ENCODE peak calls at places on chromosomes 16 and 17, in six cellular contexts. W, Z, U, P, B and V are unnamed samples.

GRCh38 chr17:81976332-81977210 is 858 bp upstream of the ASPSCR1 start:
- DNase-seq in P (no peak), Z (peak; percentile 69), B (no peak), U (no peak), W (no peak), V (peak; percentile 28)

GRCh38 chr17:60102632-60103047 is 23.9 kb upstream of the HEATR6 start:
- DNase-seq in Z (no peak), U (peak; percentile 66), W (no peak), P (no peak), B (no peak), V (no peak)

GRCh38 chr17:33968350-33969044 is 286.6 kb upstream of the CCL2 start:
- DNase-seq in U (no peak), P (no peak), B (no peak), W (no peak), Z (no peak), V (no peak)

GRCh38 chr16:74817851-74818250 is 43.2 kb upstream of the FA2H start:
- DNase-seq in Z (no peak), U (no peak), P (no peak), W (no peak), B (no peak), V (no peak)

GRCh38 chr17:69796093-69796492 is 278.9 kb upstream of the KCNJ16 start:
- DNase-seq in U (no peak), W (no peak), Z (no peak), P (no peak), B (no peak), V (no peak)

GRCh38 chr16:85901760-85902365 is 2.9 kb downstream of the IRF8 start:
- DNase-seq in U (no peak), Z (no peak), B (no peak), W (no peak), P (no peak), V (no peak)

GRCh38 chr16:71784093-71784492 is 24.5 kb downstream of the AP1G1 start:
- DNase-seq in Z (no peak), W (no peak), U (no peak), P (no peak), B (no peak), V (no peak)

GRCh38 chr17:55903028-55903690 is 152.3 kb downstream of the PCTP start:
- DNase-seq in W (no peak), Z (no peak), B (no peak), U (no peak), P (no peak), V (no peak)

GRCh38 chr16:79664407-79664806 is 63.9 kb upstream of the MAF start:
- DNase-seq in P (no peak), B (no peak), W (no peak), U (no peak), Z (no peak), V (peak; percentile 21)

GRCh38 chr16:10961231-10961630 is 16.9 kb downstream of the CLEC16A start:
- DNase-seq in U (peak; percentile 74), B (no peak), W (no peak), P (no peak), Z (no peak), V (no peak)

GRCh38 chr16:84193480-84193879 is 2.5 kb downstream of the ADAD2 start:
- DNase-seq in B (no peak), U (no peak), P (no peak), Z (no peak), W (no peak), V (no peak)

GRCh38 chr17:68197091-68197996 is 50.5 kb upstream of the AMZ2 start:
- DNase-seq in B (peak; percentile 21), W (peak; percentile 17), P (no peak), Z (no peak), U (no peak), V (no peak)

GRCh38 chr17:32746698-32747097 is 130.2 kb downstream of the MYO1D start:
- DNase-seq in P (no peak), W (no peak), B (no peak), U (peak; percentile 80), Z (no peak), V (no peak)

GRCh38 chr17:68694791-68695485 is 93.8 kb upstream of the FAM20A start:
- DNase-seq in Z (no peak), W (no peak), U (no peak), B (no peak), P (no peak), V (no peak)

GRCh38 chr17:44345497-44346026 is 460 bp downstream of the GRN start:
- DNase-seq in Z (peak; percentile 45), B (no peak), U (peak; percentile 68), P (peak; percentile 61), W (peak; percentile 74), V (peak; percentile 78)

GRCh38 chr16:17578921-17579876 is 108.4 kb upstream of the XYLT1 start:
- DNase-seq in Z (peak; percentile 64), B (no peak), P (peak; percentile 81), U (peak; percentile 79), W (peak; percentile 56), V (peak; percentile 82)

GRCh38 chr16:73457851-73458250 is 409.9 kb upstream of the ZFHX3 start:
- DNase-seq in W (no peak), B (no peak), P (no peak), Z (no peak), U (no peak), V (no peak)

GRCh38 chr16:2999929-3000328 is 12.8 kb upstream of the CLDN9 start:
- DNase-seq in B (no peak), W (no peak), Z (no peak), U (no peak), P (no peak), V (no peak)

GRCh38 chr16:8931864-8932263 is 31.8 kb downstream of the USP7 start:
- DNase-seq in B (peak; percentile 52), U (peak; percentile 74), Z (peak; percentile 67), W (peak; percentile 51), P (peak; percentile 50), V (peak; percentile 54)

GRCh38 chr17:79188048-79188447 is 113.4 kb downstream of the ENGASE start:
- DNase-seq in B (no peak), Z (peak; percentile 38), P (peak; percentile 39), U (peak; percentile 24), W (peak; percentile 43), V (peak; percentile 56)

GRCh38 chr16:6827931-6828330 is 504.7 kb upstream of the RBFOX1 start:
- DNase-seq in U (no peak), Z (no peak), B (no peak), P (no peak), W (no peak), V (no peak)

GRCh38 chr16:85515830-85516397 is 97.2 kb upstream of the GSE1 start:
- DNase-seq in B (no peak), W (no peak), U (no peak), P (no peak), Z (peak; percentile 84), V (peak; percentile 27)

GRCh38 chr17:79810138-79811027 is 13.5 kb upstream of the CBX8 start:
- DNase-seq in U (peak; percentile 77), B (peak; percentile 71), P (peak; percentile 68), W (peak; percentile 95), Z (peak; percentile 61), V (peak; percentile 88)

GRCh38 chr17:17347234-17347955 is 44.2 kb downstream of the NT5M start:
- DNase-seq in W (no peak), B (no peak), U (no peak), P (no peak), Z (no peak), V (no peak)

GRCh38 chr17:28574536-28574935 is 2.2 kb downstream of the ALDOC start:
- DNase-seq in Z (no peak), P (no peak), W (no peak), U (no peak), B (no peak), V (no peak)

GRCh38 chr17:1179635-1180433 is at the start of gene ABR:
- DNase-seq in U (peak; percentile 33), Z (peak; percentile 37), B (peak; percentile 55), W (peak; percentile 60), P (peak; percentile 43), V (no peak)

GRCh38 chr17:79028496-79029326 is 4.7 kb downstream of the C1QTNF1 start:
- DNase-seq in P (no peak), W (no peak), B (no peak), U (no peak), Z (no peak), V (no peak)

GRCh38 chr17:10879110-10879509 is 41.2 kb upstream of the PIRT start:
- DNase-seq in W (peak; percentile 72), B (peak; percentile 19), Z (no peak), U (peak; percentile 2), P (peak; percentile 31), V (peak; percentile 4)
- TF ChIP-seq CTCF in W (peak; percentile 81), B (peak; percentile 46), Z (no peak), U (no peak), P (peak; percentile 62), V (no peak)

GRCh38 chr17:50979524-50979927 is 113.4 kb upstream of the TOB1 start:
- DNase-seq in P (no peak), U (no peak), Z (no peak), W (no peak), B (no peak), V (no peak)

GRCh38 chr17:50986989-50987660 is 121.0 kb upstream of the TOB1 start:
- DNase-seq in Z (no peak), P (no peak), U (peak; percentile 68), W (no peak), B (no peak), V (no peak)

GRCh38 chr17:50977487-50978159 is 111.5 kb upstream of the TOB1 start:
- DNase-seq in U (no peak), B (no peak), P (no peak), Z (no peak), W (no peak), V (no peak)

GRCh38 chr17:50976951-50977472 is 110.9 kb upstream of the TOB1 start:
- DNase-seq in W (peak; percentile 52), P (no peak), Z (no peak), U (peak; percentile 26), B (no peak), V (no peak)

GRCh38 chr17:50981279-50981678 is 115.1 kb upstream of the TOB1 start:
- DNase-seq in W (no peak), U (no peak), Z (no peak), B (no peak), P (no peak), V (no peak)
- TF ChIP-seq CTCF in W (no peak), U (no peak), Z (no peak), B (no peak), P (no peak), V (no peak)

DNA sequence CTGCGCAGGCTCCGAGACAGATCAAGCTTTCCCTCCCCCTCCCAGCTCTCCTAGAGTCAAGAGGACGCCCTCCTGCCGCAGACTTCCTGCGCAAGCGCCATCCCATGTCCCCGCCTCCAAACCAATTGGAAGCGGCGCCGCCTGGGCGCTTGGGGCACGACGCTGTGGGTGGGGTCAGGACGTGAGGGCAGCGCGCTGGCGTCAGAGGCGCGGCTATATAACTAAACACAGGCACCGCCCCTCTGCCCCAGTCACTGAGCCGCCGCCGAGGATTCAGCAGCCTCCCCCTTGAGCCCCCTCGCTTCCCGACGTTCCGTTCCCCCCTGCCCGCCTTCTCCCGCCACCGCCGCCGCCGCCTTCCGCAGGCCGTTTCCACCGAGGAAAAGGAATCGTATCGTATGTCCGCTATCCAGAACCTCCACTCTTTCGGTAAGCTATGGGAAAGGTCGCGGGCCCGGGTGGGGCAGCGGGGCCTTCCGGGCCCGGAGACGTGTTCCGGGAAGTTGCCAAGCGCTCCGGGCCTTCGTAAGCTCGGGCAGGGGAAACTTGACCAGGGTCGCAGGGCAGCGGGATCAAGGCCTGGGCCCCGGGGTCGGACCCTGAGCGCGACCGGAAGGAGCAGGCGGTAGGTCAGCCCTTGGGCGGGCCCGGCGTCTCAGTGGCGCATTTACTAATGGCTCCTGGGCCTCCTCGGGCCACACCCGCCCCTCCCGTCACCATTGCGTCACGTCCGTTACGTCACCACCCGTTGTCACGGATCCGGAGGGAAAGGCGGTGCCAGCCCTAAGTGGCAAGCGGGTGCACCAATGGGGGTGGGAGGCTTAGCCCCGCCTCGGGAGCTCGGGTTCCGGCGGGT is at the start of gene EIF1:
- DNase-seq in W (peak; percentile 98), B (peak; percentile 100), P (peak; percentile 100), Z (peak; percentile 100), U (peak; percentile 100), V (peak; percentile 100)
- TF ChIP-seq CTCF in W (no peak), B (no peak), P (no peak), Z (no peak), U (no peak), V (no peak)

GRCh38 chr16:56851671-56852400 is 13.2 kb upstream of the SLC12A3 start:
- DNase-seq in P (no peak), Z (no peak), W (peak; percentile 36), B (no peak), U (peak; percentile 77), V (no peak)
- TF ChIP-seq CTCF in P (peak; percentile 54), Z (no peak), W (peak; percentile 55), B (peak; percentile 7), U (peak; percentile 85), V (peak; percentile 23)